ENCODE peak calls at places on chromosomes 11 and 22, in ten cellular contexts. One of them, this sample, is unnamed.

GRCh38 chr11:35792148-35792845 is 129.7 kb downstream of the TRIM44 start:
- DNase-seq in SK-N-SH: no peak
- DNase-seq in AG04450: no peak
- DNase-seq in GM10248: no peak
- DNase-seq in progenitor cell of endocrine pancreas: no peak
- DNase-seq in epithelial cell of esophagus: no peak
- DNase-seq in fibroblast of lung: no peak
- DNase-seq in GM12865: no peak
- DNase-seq in IMR-90: no peak
- DNase-seq in A549: no peak
- DNase-seq in this sample: no peak

GRCh38 chr22:20571531-20572007 is 64.2 kb downstream of the MED15 start:
- DNase-seq in A549: peak
- DNase-seq in SK-N-SH: peak
- DNase-seq in GM12865: peak
- DNase-seq in AG04450: no peak
- DNase-seq in IMR-90: no peak
- DNase-seq in progenitor cell of endocrine pancreas: no peak
- DNase-seq in epithelial cell of esophagus: peak
- DNase-seq in fibroblast of lung: peak
- DNase-seq in GM10248: peak
- DNase-seq in this sample: peak

GRCh38 chr22:27866136-27867091 is 52.6 kb downstream of the PITPNB start:
- DNase-seq in epithelial cell of esophagus: peak
- DNase-seq in IMR-90: peak
- DNase-seq in AG04450: peak
- DNase-seq in GM10248: no peak
- DNase-seq in fibroblast of lung: peak
- DNase-seq in SK-N-SH: no peak
- DNase-seq in GM12865: no peak
- DNase-seq in progenitor cell of endocrine pancreas: no peak
- DNase-seq in A549: peak
- DNase-seq in this sample: no peak

GRCh38 chr11:100863080-100863581 is 176.0 kb downstream of the ARHGAP42 start:
- DNase-seq in fibroblast of lung: peak
- DNase-seq in GM12865: peak
- DNase-seq in epithelial cell of esophagus: peak
- DNase-seq in A549: no peak
- DNase-seq in IMR-90: peak
- DNase-seq in SK-N-SH: no peak
- DNase-seq in GM10248: no peak
- DNase-seq in progenitor cell of endocrine pancreas: no peak
- DNase-seq in AG04450: peak
- DNase-seq in this sample: no peak

GRCh38 chr11:80860632-80861031 is 1419.8 kb upstream of the TENM4 start:
- DNase-seq in IMR-90: no peak
- DNase-seq in epithelial cell of esophagus: peak
- DNase-seq in progenitor cell of endocrine pancreas: no peak
- DNase-seq in SK-N-SH: no peak
- DNase-seq in AG04450: no peak
- DNase-seq in A549: no peak
- DNase-seq in fibroblast of lung: peak
- DNase-seq in GM12865: no peak
- DNase-seq in GM10248: no peak
- DNase-seq in this sample: no peak

GRCh38 chr22:42837556-42837955 is 19.5 kb downstream of the ARFGAP3 start:
- DNase-seq in IMR-90: no peak
- DNase-seq in GM12865: no peak
- DNase-seq in progenitor cell of endocrine pancreas: no peak
- DNase-seq in A549: no peak
- DNase-seq in SK-N-SH: no peak
- DNase-seq in fibroblast of lung: no peak
- DNase-seq in AG04450: no peak
- DNase-seq in GM10248: no peak
- DNase-seq in epithelial cell of esophagus: no peak
- DNase-seq in this sample: no peak

GRCh38 chr11:44313701-44314489 is 4.0 kb upstream of the ALX4 start:
- DNase-seq in A549: no peak
- DNase-seq in SK-N-SH: no peak
- DNase-seq in IMR-90: no peak
- DNase-seq in epithelial cell of esophagus: no peak
- DNase-seq in progenitor cell of endocrine pancreas: no peak
- DNase-seq in GM12865: no peak
- DNase-seq in GM10248: no peak
- DNase-seq in AG04450: no peak
- DNase-seq in fibroblast of lung: no peak
- DNase-seq in this sample: no peak

GRCh38 chr11:35579557-35580396 is 38.5 kb upstream of the FJX1 start:
- DNase-seq in progenitor cell of endocrine pancreas: no peak
- DNase-seq in AG04450: peak
- DNase-seq in IMR-90: peak
- DNase-seq in SK-N-SH: no peak
- DNase-seq in fibroblast of lung: peak
- DNase-seq in A549: peak
- DNase-seq in GM12865: no peak
- DNase-seq in GM10248: no peak
- DNase-seq in epithelial cell of esophagus: peak
- DNase-seq in this sample: no peak

GRCh38 chr11:125264091-125265022 is 99.8 kb downstream of the PKNOX2 start:
- DNase-seq in GM10248: no peak
- DNase-seq in progenitor cell of endocrine pancreas: no peak
- DNase-seq in A549: no peak
- DNase-seq in SK-N-SH: no peak
- DNase-seq in GM12865: no peak
- DNase-seq in fibroblast of lung: no peak
- DNase-seq in IMR-90: no peak
- DNase-seq in AG04450: no peak
- DNase-seq in epithelial cell of esophagus: no peak
- DNase-seq in this sample: no peak

DNA sequence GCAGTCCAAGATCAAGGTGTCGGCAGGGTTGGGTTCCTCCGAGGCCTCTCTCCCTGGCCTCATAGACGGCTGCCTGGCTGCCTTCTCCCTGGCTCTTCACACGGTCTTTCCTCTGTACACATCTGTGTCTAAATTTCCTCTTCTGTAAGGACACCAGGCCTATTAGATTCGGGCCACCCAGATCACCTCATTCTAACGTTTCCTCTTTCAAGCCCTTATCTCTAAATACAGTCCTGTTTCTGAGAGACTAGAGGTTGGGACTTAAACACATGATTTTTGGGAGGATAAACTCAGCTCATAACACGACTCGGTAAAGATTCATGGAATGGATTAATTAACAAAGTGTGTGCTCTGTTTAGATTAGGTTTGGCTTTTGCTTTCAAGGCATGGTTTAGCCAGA is 136.0 kb upstream of the SORL1-AS1 start:
- DNase-seq in fibroblast of lung: no peak
- DNase-seq in SK-N-SH: no peak
- DNase-seq in GM10248: no peak
- DNase-seq in IMR-90: no peak
- DNase-seq in epithelial cell of esophagus: no peak
- DNase-seq in progenitor cell of endocrine pancreas: no peak
- DNase-seq in GM12865: no peak
- DNase-seq in AG04450: no peak
- DNase-seq in A549: no peak
- DNase-seq in this sample: no peak
- TF ChIP-seq CTCF in fibroblast of lung: no peak
- TF ChIP-seq CTCF in SK-N-SH: no peak
- TF ChIP-seq CTCF in GM10248: no peak
- TF ChIP-seq CTCF in IMR-90: no peak
- TF ChIP-seq CTCF in epithelial cell of esophagus: no peak
- TF ChIP-seq CTCF in progenitor cell of endocrine pancreas: no peak
- TF ChIP-seq CTCF in GM12865: no peak
- TF ChIP-seq CTCF in AG04450: no peak
- TF ChIP-seq CTCF in A549: no peak
- TF ChIP-seq CTCF in this sample: no peak

GRCh38 chr11:62508336-62509058 is 38.1 kb downstream of the AHNAK start:
- DNase-seq in GM12865: peak
- DNase-seq in fibroblast of lung: peak
- DNase-seq in epithelial cell of esophagus: peak
- DNase-seq in SK-N-SH: peak
- DNase-seq in IMR-90: peak
- DNase-seq in A549: peak
- DNase-seq in progenitor cell of endocrine pancreas: peak
- DNase-seq in AG04450: no peak
- DNase-seq in GM10248: peak
- DNase-seq in this sample: peak
- TF ChIP-seq CTCF in GM12865: peak
- TF ChIP-seq CTCF in fibroblast of lung: peak
- TF ChIP-seq CTCF in epithelial cell of esophagus: peak
- TF ChIP-seq CTCF in SK-N-SH: peak
- TF ChIP-seq CTCF in IMR-90: peak
- TF ChIP-seq CTCF in A549: peak
- TF ChIP-seq CTCF in progenitor cell of endocrine pancreas: peak
- TF ChIP-seq CTCF in AG04450: peak
- TF ChIP-seq CTCF in GM10248: peak
- TF ChIP-seq CTCF in this sample: peak

DNA sequence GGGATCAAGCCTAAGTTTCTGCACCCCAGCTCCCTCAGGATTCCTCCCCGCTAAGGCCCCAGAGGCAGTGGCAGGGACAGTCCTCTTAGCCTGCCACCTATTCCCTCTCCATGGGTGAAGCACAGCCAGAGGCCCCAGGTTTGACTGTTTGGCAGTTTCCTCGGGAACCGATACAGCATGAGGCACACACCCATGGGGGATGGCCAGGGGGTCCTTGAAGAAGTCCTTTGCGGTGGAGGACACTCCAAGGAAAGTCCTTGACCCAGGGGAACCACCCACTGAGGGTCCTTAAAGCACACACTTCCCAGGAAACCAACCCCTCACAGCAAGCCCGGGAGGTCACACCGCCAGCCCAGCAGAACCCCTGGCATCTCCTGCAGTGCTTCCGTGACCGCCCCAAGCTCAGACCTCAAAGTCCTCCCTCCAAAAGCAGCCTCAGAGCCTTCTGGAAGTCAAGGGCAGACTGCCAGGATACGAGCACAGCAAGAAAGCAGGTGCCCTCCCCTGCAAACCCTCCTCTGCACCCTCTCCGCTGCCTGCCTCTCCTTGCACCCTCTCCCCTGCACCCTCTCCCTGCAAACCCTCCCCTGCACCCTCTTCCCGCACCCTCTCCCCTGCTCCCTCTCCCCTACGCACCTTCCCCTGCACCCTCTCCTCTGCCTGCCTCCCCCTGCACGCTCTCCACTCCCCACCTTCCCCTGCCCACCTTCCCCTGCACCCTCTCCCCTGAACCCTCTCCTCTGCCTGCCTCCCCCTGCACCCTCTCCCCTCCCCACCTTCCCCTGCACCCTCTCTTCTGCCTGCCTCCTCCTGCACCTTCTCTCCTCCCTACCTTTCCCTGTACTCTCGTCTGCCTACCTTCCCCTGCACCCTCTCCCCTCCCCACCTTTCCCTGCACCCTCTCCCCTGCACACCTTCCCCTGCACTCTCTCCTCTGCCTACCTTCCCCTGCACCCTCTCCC is 1.4 kb downstream of the SIGIRR start:
- DNase-seq in fibroblast of lung: no peak
- DNase-seq in SK-N-SH: no peak
- DNase-seq in GM12865: no peak
- DNase-seq in progenitor cell of endocrine pancreas: no peak
- DNase-seq in epithelial cell of esophagus: no peak
- DNase-seq in A549: no peak
- DNase-seq in AG04450: no peak
- DNase-seq in GM10248: no peak
- DNase-seq in IMR-90: no peak
- DNase-seq in this sample: no peak
- TF ChIP-seq CTCF in fibroblast of lung: no peak
- TF ChIP-seq CTCF in SK-N-SH: no peak
- TF ChIP-seq CTCF in GM12865: no peak
- TF ChIP-seq CTCF in progenitor cell of endocrine pancreas: no peak
- TF ChIP-seq CTCF in epithelial cell of esophagus: no peak
- TF ChIP-seq CTCF in A549: no peak
- TF ChIP-seq CTCF in AG04450: no peak
- TF ChIP-seq CTCF in GM10248: no peak
- TF ChIP-seq CTCF in IMR-90: no peak
- TF ChIP-seq CTCF in this sample: no peak

GRCh38 chr11:93528252-93528651 is 14.9 kb downstream of the SMCO4 start:
- DNase-seq in IMR-90: no peak
- DNase-seq in epithelial cell of esophagus: no peak
- DNase-seq in A549: no peak
- DNase-seq in GM10248: no peak
- DNase-seq in fibroblast of lung: no peak
- DNase-seq in SK-N-SH: no peak
- DNase-seq in progenitor cell of endocrine pancreas: no peak
- DNase-seq in AG04450: no peak
- DNase-seq in GM12865: no peak
- DNase-seq in this sample: no peak

GRCh38 chr11:93532285-93532789 is 10.9 kb downstream of the SMCO4 start:
- DNase-seq in progenitor cell of endocrine pancreas: no peak
- DNase-seq in IMR-90: peak
- DNase-seq in GM10248: no peak
- DNase-seq in GM12865: no peak
- DNase-seq in epithelial cell of esophagus: no peak
- DNase-seq in SK-N-SH: no peak
- DNase-seq in A549: no peak
- DNase-seq in AG04450: no peak
- DNase-seq in fibroblast of lung: peak
- DNase-seq in this sample: no peak

GRCh38 chr11:93529707-93530467 is 13.3 kb downstream of the SMCO4 start:
- DNase-seq in SK-N-SH: no peak
- DNase-seq in progenitor cell of endocrine pancreas: no peak
- DNase-seq in fibroblast of lung: peak
- DNase-seq in AG04450: no peak
- DNase-seq in GM12865: no peak
- DNase-seq in GM10248: no peak
- DNase-seq in epithelial cell of esophagus: no peak
- DNase-seq in IMR-90: peak
- DNase-seq in A549: no peak
- DNase-seq in this sample: no peak

GRCh38 chr11:93528757-93529639 is 14.2 kb downstream of the SMCO4 start:
- DNase-seq in AG04450: no peak
- DNase-seq in GM12865: no peak
- DNase-seq in progenitor cell of endocrine pancreas: no peak
- DNase-seq in A549: no peak
- DNase-seq in SK-N-SH: no peak
- DNase-seq in IMR-90: no peak
- DNase-seq in fibroblast of lung: no peak
- DNase-seq in epithelial cell of esophagus: no peak
- DNase-seq in GM10248: no peak
- DNase-seq in this sample: no peak

GRCh38 chr11:93530468-93530826 is 12.7 kb downstream of the SMCO4 start:
- DNase-seq in progenitor cell of endocrine pancreas: no peak
- DNase-seq in fibroblast of lung: no peak
- DNase-seq in IMR-90: no peak
- DNase-seq in A549: no peak
- DNase-seq in AG04450: no peak
- DNase-seq in epithelial cell of esophagus: no peak
- DNase-seq in GM10248: no peak
- DNase-seq in GM12865: no peak
- DNase-seq in SK-N-SH: no peak
- DNase-seq in this sample: no peak
- TF ChIP-seq CTCF in progenitor cell of endocrine pancreas: no peak
- TF ChIP-seq CTCF in fibroblast of lung: no peak
- TF ChIP-seq CTCF in IMR-90: no peak
- TF ChIP-seq CTCF in A549: no peak
- TF ChIP-seq CTCF in AG04450: no peak
- TF ChIP-seq CTCF in epithelial cell of esophagus: no peak
- TF ChIP-seq CTCF in GM10248: no peak
- TF ChIP-seq CTCF in GM12865: no peak
- TF ChIP-seq CTCF in SK-N-SH: no peak
- TF ChIP-seq CTCF in this sample: no peak

GRCh38 chr11:69018924-69019323 is 5.9 kb upstream of the MRGPRF start:
- DNase-seq in epithelial cell of esophagus: no peak
- DNase-seq in fibroblast of lung: peak
- DNase-seq in progenitor cell of endocrine pancreas: no peak
- DNase-seq in AG04450: no peak
- DNase-seq in GM10248: no peak
- DNase-seq in SK-N-SH: no peak
- DNase-seq in A549: no peak
- DNase-seq in IMR-90: peak
- DNase-seq in GM12865: no peak
- DNase-seq in this sample: no peak
- TF ChIP-seq CTCF in epithelial cell of esophagus: no peak
- TF ChIP-seq CTCF in fibroblast of lung: no peak
- TF ChIP-seq CTCF in progenitor cell of endocrine pancreas: no peak
- TF ChIP-seq CTCF in AG04450: no peak
- TF ChIP-seq CTCF in GM10248: no peak
- TF ChIP-seq CTCF in SK-N-SH: no peak
- TF ChIP-seq CTCF in A549: no peak
- TF ChIP-seq CTCF in IMR-90: peak
- TF ChIP-seq CTCF in GM12865: no peak
- TF ChIP-seq CTCF in this sample: no peak